ENCODE peak calls at places on chromosomes 11 and 22, in ten cellular contexts. D is upper lobe of right lung, N is adipocyte, I is body of pancreas, Z is A673, Q is aorta, S is pancreas, W is keratinocyte, M is tibial nerve, E is fibroblast of lung. C is an unnamed sample.

GRCh38 chr11:36251716-36252307 is 37.4 kb downstream of the COMMD9 start:
- DNase-seq in I (no peak), M (no peak), N (no peak), E (no peak), W (no peak), D (no peak), Z (no peak), S (no peak), Q (no peak), C (peak; percentile 55)

GRCh38 chr22:20650294-20651207 is 123.4 kb upstream of the SERPIND1 start:
- DNase-seq in E (no peak), S (no peak), W (no peak), D (no peak), I (no peak), N (no peak), Q (no peak), M (no peak), Z (no peak), C (no peak)

GRCh38 chr11:131687291-131688055 is 317.1 kb downstream of the NTM start:
- DNase-seq in N (no peak), D (no peak), Q (no peak), M (no peak), Z (no peak), S (no peak), E (no peak), W (no peak), I (no peak), C (no peak)

GRCh38 chr22:48758905-48759875 is 1068.5 kb downstream of the BRD1 start:
- DNase-seq in E (no peak), D (no peak), I (no peak), Q (peak; percentile 47), M (no peak), W (no peak), Z (no peak), S (no peak), N (no peak), C (no peak)

GRCh38 chr11:13009921-13010736 is 1.0 kb downstream of the RASSF10 start:
- DNase-seq in S (peak; percentile 20), N (peak; percentile 11), I (peak; percentile 33), Q (peak; percentile 74), W (no peak), E (peak; percentile 50), D (peak; percentile 76), M (no peak), Z (peak; percentile 33), C (peak; percentile 46)

GRCh38 chr11:78230161-78230877 is 41.6 kb downstream of the USP35 start:
- DNase-seq in D (no peak), Z (peak; percentile 43), I (no peak), M (no peak), S (no peak), W (no peak), N (no peak), Q (no peak), E (no peak), C (no peak)

GRCh38 chr11:130832571-130833432 is 83.5 kb downstream of the SNX19 start:
- DNase-seq in M (no peak), D (no peak), Z (peak; percentile 35), E (peak; percentile 56), I (no peak), Q (no peak), N (peak; percentile 64), W (no peak), S (no peak), C (no peak)

GRCh38 chr11:73326929-73327811 is 19.1 kb downstream of the ARHGEF17 start:
- DNase-seq in M (no peak), Z (no peak), I (no peak), D (no peak), E (peak; percentile 81), N (peak; percentile 49), S (no peak), Q (no peak), W (no peak), C (no peak)

GRCh38 chr22:31951201-31952093 is 7.1 kb downstream of the YWHAH start:
- DNase-seq in I (no peak), W (no peak), D (peak; percentile 21), E (no peak), Z (no peak), Q (no peak), M (no peak), S (no peak), N (no peak), C (peak; percentile 14)

GRCh38 chr22:31952459-31952858 is 8.1 kb downstream of the YWHAH start:
- DNase-seq in S (no peak), I (no peak), E (peak; percentile 94), N (peak; percentile 66), M (no peak), D (no peak), Q (no peak), W (no peak), Z (no peak), C (peak; percentile 34)

GRCh38 chr22:31948002-31948401 is 3.7 kb downstream of the YWHAH start:
- DNase-seq in I (peak; percentile 71), N (no peak), Q (no peak), W (no peak), E (no peak), M (no peak), Z (no peak), D (peak; percentile 64), S (peak; percentile 59), C (no peak)

GRCh38 chr22:31952094-31952401 is 7.7 kb downstream of the YWHAH start:
- DNase-seq in N (no peak), D (no peak), I (no peak), S (no peak), M (no peak), Q (no peak), W (no peak), Z (no peak), E (peak; percentile 21), C (no peak)

DNA sequence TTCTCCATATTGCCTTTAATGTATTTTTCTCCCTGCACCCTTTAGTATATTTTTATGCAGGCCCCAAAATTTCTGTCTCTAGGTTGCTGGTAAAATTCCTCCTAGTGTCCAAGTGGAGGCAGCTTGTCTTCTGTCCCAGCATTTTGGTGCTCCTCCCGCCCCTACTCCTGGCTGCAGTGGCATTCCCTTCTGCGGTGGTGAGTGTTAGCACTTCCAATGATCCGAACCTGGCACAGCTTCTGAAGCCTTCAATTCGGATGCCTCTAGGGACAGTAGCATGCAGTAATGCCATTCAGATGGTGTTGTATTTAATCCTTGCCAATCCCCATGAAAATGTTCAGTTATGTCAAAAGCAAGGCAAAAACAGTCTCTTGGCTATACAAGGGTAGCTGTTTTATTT is 5.9 kb downstream of the YWHAH start:
- DNase-seq in W (no peak), S (no peak), D (no peak), Z (no peak), E (no peak), N (peak; percentile 19), I (no peak), M (no peak), Q (no peak), C (peak; percentile 43)
- H3K36me3 ChIP-seq in W (peaks cover 48% of the 10 kb centered on the region), S (no peaks in the 10 kb centered on the region), D (peaks cover 19% of the 10 kb centered on the region), Z (peaks cover 41% of the 10 kb centered on the region), E (peaks cover 2% of the 10 kb centered on the region), N (peaks cover 3% of the 10 kb centered on the region), I (no peaks in the 10 kb centered on the region), M (peaks cover 22% of the 10 kb centered on the region), Q (no peaks in the 10 kb centered on the region), C (peaks cover 81% of the 10 kb centered on the region)

GRCh38 chr11:120645639-120646038 is 134.1 kb downstream of the GRIK4 start:
- DNase-seq in Q (no peak), D (peak; percentile 48), I (no peak), S (no peak), M (no peak), N (no peak), Z (peak; percentile 94), W (no peak), E (no peak), C (no peak)

GRCh38 chr11:120647681-120648080 is 136.1 kb downstream of the GRIK4 start:
- DNase-seq in Z (no peak), E (no peak), W (no peak), S (no peak), Q (no peak), D (peak; percentile 39), N (no peak), I (no peak), M (no peak), C (no peak)

GRCh38 chr11:120643254-120643653 is 131.7 kb downstream of the GRIK4 start:
- DNase-seq in N (no peak), S (no peak), Z (no peak), M (no peak), I (no peak), W (no peak), D (peak; percentile 45), Q (no peak), E (no peak), C (no peak)

GRCh38 chr11:120648706-120649250 is 137.2 kb downstream of the GRIK4 start:
- DNase-seq in D (no peak), S (no peak), E (no peak), I (no peak), M (no peak), Z (no peak), W (no peak), Q (no peak), N (no peak), C (no peak)

DNA sequence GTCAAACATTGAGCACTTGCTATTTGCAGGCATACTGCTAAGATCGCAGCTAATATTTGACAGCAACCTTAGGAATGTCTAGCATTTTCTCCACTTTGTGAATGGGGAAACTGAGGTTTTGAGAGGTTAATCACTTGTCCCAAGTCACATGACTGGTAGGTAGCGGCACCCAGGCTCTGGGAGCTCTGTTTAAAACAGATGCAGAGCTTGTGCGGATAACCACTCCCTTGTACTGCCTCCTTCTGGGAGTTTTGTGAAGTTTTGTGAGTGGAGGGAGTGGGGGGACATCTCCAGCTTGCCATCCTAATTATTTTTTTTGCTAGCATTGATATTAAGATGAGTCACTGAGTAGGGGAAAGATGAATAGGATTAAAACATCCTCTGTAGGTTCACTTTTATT is 134.7 kb downstream of the GRIK4 start:
- DNase-seq in I (no peak), E (no peak), S (no peak), Q (no peak), Z (no peak), D (peak; percentile 2), N (no peak), M (no peak), W (no peak), C (no peak)
- H3K36me3 ChIP-seq in I (no peaks in the 10 kb centered on the region), E (no peaks in the 10 kb centered on the region), S (no peaks in the 10 kb centered on the region), Q (no peaks in the 10 kb centered on the region), Z (no peaks in the 10 kb centered on the region), D (no peaks in the 10 kb centered on the region), N (no peaks in the 10 kb centered on the region), M (no peaks in the 10 kb centered on the region), W (no peaks in the 10 kb centered on the region), C (no peaks in the 10 kb centered on the region)

GRCh38 chr22:40408718-40409612 is 38.6 kb downstream of the SGSM3 start:
- DNase-seq in Q (peak; percentile 70), W (no peak), N (no peak), D (peak; percentile 57), Z (no peak), M (no peak), S (no peak), E (no peak), I (no peak), C (no peak)

GRCh38 chr22:40409613-40410113 is 39.3 kb downstream of the SGSM3 start:
- DNase-seq in E (no peak), D (no peak), I (no peak), Z (no peak), N (no peak), W (no peak), S (peak; percentile 39), M (no peak), Q (peak; percentile 63), C (no peak)

GRCh38 chr22:40411506-40411861 is 41.1 kb downstream of the SGSM3 start:
- DNase-seq in Q (peak; percentile 69), S (peak; percentile 41), E (no peak), Z (no peak), D (peak; percentile 58), N (no peak), I (no peak), W (no peak), M (no peak), C (no peak)

GRCh38 chr22:40410731-40411505 is 40.5 kb downstream of the SGSM3 start:
- DNase-seq in E (no peak), Z (no peak), I (no peak), Q (peak; percentile 16), S (no peak), W (no peak), N (no peak), M (no peak), D (peak; percentile 53), C (no peak)

DNA sequence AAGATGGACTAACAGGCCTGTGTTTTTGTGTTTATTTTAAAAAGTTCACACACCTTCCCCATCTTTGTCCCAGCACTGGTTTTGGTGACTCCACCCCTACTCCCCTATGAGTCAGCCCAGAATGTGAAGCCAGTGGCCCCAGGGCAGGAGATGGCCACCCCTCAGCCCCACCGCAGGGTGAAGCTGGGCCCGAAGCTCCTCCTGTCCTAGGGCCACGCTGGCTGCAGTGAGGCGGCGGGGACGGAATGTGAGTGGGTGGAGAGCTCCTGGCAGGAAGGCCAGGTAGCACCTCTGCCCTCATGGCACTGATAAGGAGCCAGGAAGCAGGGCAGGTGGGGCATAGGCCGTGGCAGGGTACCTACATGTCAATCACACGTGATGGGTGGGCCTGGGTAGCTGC is 39.9 kb downstream of the SGSM3 start:
- DNase-seq in S (no peak), E (peak; percentile 21), M (no peak), I (no peak), W (peak; percentile 54), D (peak; percentile 42), Z (no peak), Q (peak; percentile 54), N (no peak), C (peak; percentile 23)
- H3K36me3 ChIP-seq in S (no peaks in the 10 kb centered on the region), E (peaks cover 41% of the 10 kb centered on the region), M (peaks cover 84% of the 10 kb centered on the region), I (peaks cover 47% of the 10 kb centered on the region), W (peaks cover 34% of the 10 kb centered on the region), D (peaks cover 72% of the 10 kb centered on the region), Z (peaks cover 67% of the 10 kb centered on the region), Q (peaks cover 7% of the 10 kb centered on the region), N (peaks cover 71% of the 10 kb centered on the region), C (peaks cover 59% of the 10 kb centered on the region)

GRCh38 chr11:45877221-45877620 is 8.2 kb upstream of the MAPK8IP1 start:
- DNase-seq in Q (no peak), M (no peak), I (no peak), D (no peak), E (no peak), N (no peak), S (no peak), W (no peak), Z (no peak), C (no peak)
- H3K36me3 ChIP-seq in Q (peaks cover 11% of the 10 kb centered on the region), M (peaks cover 97% of the 10 kb centered on the region), I (peaks cover 19% of the 10 kb centered on the region), D (peaks cover 89% of the 10 kb centered on the region), E (peaks cover 2% of the 10 kb centered on the region), N (peaks cover 71% of the 10 kb centered on the region), S (no peaks in the 10 kb centered on the region), W (peaks cover 12% of the 10 kb centered on the region), Z (peaks cover 31% of the 10 kb centered on the region), C (no peaks in the 10 kb centered on the region)